ENCODE peak calls at places on chromosome 13, in seven cellular contexts. Q is activated CD8-positive, alpha-beta memory T cell treated with anti-CD3 and anti-CD28 coated beads for 48 hours; N is SW480; L is effector CD4-positive, alpha-beta T cell; T is mesendoderm; F is IMR-90; V is retina. H is an unnamed sample.

GRCh38 chr13:99816321-99816720 is 155.2 kb downstream of the ZIC5 start:
- DNase-seq in V (no peak), F (no peak), L (no peak), Q (no peak), T (no peak), N (no peak), H (no peak)

GRCh38 chr13:26423634-26424033 is 133.8 kb upstream of the WASF3 start:
- DNase-seq in F (peak), T (peak), V (no peak), Q (no peak), L (no peak), N (no peak), H (no peak)

GRCh38 chr13:29438772-29439171 is 156.7 kb downstream of the SLC7A1 start:
- DNase-seq in T (no peak), V (no peak), Q (no peak), F (no peak), L (no peak), N (no peak), H (no peak)

GRCh38 chr13:113854238-113855011 is 9.5 kb downstream of the GAS6 start:
- DNase-seq in T (no peak), N (no peak), Q (no peak), F (peak), V (peak), L (no peak), H (peak)

GRCh38 chr13:26985285-26985878 is 186.2 kb downstream of the USP12 start:
- DNase-seq in Q (peak), V (peak), N (peak), F (peak), L (peak), T (peak), H (no peak)

GRCh38 chr13:21033224-21033855 is 28.0 kb downstream of the LATS2 start:
- DNase-seq in V (no peak), L (no peak), F (no peak), T (peak), N (no peak), Q (no peak), H (no peak)

GRCh38 chr13:27128825-27129627 is 42.6 kb downstream of the USP12 start:
- DNase-seq in Q (no peak), F (no peak), N (peak), V (no peak), L (no peak), T (no peak), H (no peak)

GRCh38 chr13:98476538-98476966 is 100.4 kb downstream of the STK24 start:
- DNase-seq in V (no peak), Q (peak), L (peak), N (peak), F (peak), T (peak), H (no peak)

GRCh38 chr13:87792878-87793277 is 121.7 kb downstream of the SLITRK5 start:
- DNase-seq in V (no peak), N (no peak), Q (no peak), L (no peak), T (peak), F (no peak), H (no peak)

GRCh38 chr13:110017379-110017778 is 231.0 kb upstream of the IRS2 start:
- DNase-seq in N (peak), T (peak), Q (no peak), L (no peak), V (no peak), F (peak), H (no peak)

GRCh38 chr13:113152894-113153809 is 5.3 kb upstream of the PROZ start:
- DNase-seq in F (no peak), T (peak), N (peak), Q (no peak), L (peak), V (peak), H (peak)